ENCODE peak calls at places on chromosomes 4 and X, in six cellular contexts. T is BE2C; R is caudate nucleus; P is cardiac fibroblast; H is foreskin fibroblast; N is naive thymus-derived CD4-positive, alpha-beta T cell. A is an unnamed sample.
A peak's percentile ranks its signal among the peaks of the same experiment; 100 is the strongest.

GRCh38 chr4:186617921-186618320 is 62.6 kb upstream of the MTNR1A start:
- DNase-seq in T (no peak), R (no peak), P (no peak), H (peak; percentile 24), N (no peak), A (no peak)

GRCh38 chr4:127686656-127687055 is 43.5 kb upstream of the SLC25A31 start:
- DNase-seq in T (no peak), R (no peak), P (no peak), H (peak; percentile 18), N (no peak), A (no peak)

GRCh38 chr4:133149932-133150642 is 993 bp downstream of the PCDH10 start:
- DNase-seq in T (no peak), R (no peak), P (no peak), H (no peak), N (no peak), A (peak; percentile 37)

GRCh38 chr4:85370400-85371032 is 104.4 kb upstream of the ARHGAP24 start:
- DNase-seq in T (peak; percentile 69), R (no peak), P (peak; percentile 58), H (peak; percentile 28), N (no peak), A (no peak)

GRCh38 chr4:185346975-185347601 is 48.6 kb downstream of the LRP2BP start:
- DNase-seq in T (no peak), R (no peak), P (peak; percentile 10), H (no peak), N (no peak), A (no peak)

GRCh38 chrX:23616361-23616760 is 50.9 kb upstream of the PRDX4 start:
- DNase-seq in T (no peak), R (no peak), P (peak; percentile 41), H (peak; percentile 3), N (no peak), A (no peak)

GRCh38 chrX:77617206-77617605 is 168.8 kb downstream of the ATRX start:
- DNase-seq in T (no peak), R (no peak), P (no peak), H (no peak), N (no peak), A (no peak)

GRCh38 chr4:156829194-156829593 is 142.4 kb downstream of the PDGFC start:
- DNase-seq in T (no peak), R (no peak), P (peak; percentile 84), H (no peak), N (no peak), A (no peak)

GRCh38 chr4:19739101-19739651 is 512.5 kb upstream of the SLIT2 start:
- DNase-seq in T (no peak), R (no peak), P (peak; percentile 89), H (peak; percentile 83), N (no peak), A (no peak)

GRCh38 chr4:21046121-21046520 is 345.9 kb downstream of the PACRGL start:
- DNase-seq in T (no peak), R (no peak), P (peak; percentile 4), H (peak; percentile 18), N (no peak), A (no peak)

GRCh38 chr4:10025230-10025806 is 4.0 kb upstream of the SLC2A9 start:
- DNase-seq in T (no peak), R (no peak), P (no peak), H (no peak), N (no peak), A (no peak)

GRCh38 chr4:171473155-171473554 is 340.0 kb upstream of the GALNTL6 start:
- DNase-seq in T (no peak), R (no peak), P (no peak), H (no peak), N (no peak), A (no peak)

GRCh38 chrX:46693149-46693548 is 65.8 kb downstream of the SLC9A7 start:
- DNase-seq in T (no peak), R (no peak), P (no peak), H (no peak), N (no peak), A (no peak)

GRCh38 chr4:180542445-180543100 is 1700.6 kb upstream of the TENM3 start:
- DNase-seq in T (peak; percentile 73), R (no peak), P (peak; percentile 27), H (no peak), N (no peak), A (no peak)

GRCh38 chrX:153766098-153766817 is 2.2 kb downstream of the PLXNB3 start:
- DNase-seq in T (peak; percentile 68), R (no peak), P (peak; percentile 70), H (peak; percentile 67), N (no peak), A (no peak)

GRCh38 chr4:145097331-145097820 is 620 bp downstream of the ANAPC10 start:
- DNase-seq in T (no peak), R (no peak), P (no peak), H (no peak), N (no peak), A (no peak)

GRCh38 chr4:123350191-123350544 is 46.4 kb upstream of the SPRY1 start:
- DNase-seq in T (no peak), R (no peak), P (peak; percentile 46), H (no peak), N (no peak), A (no peak)

GRCh38 chr4:167868163-167868562 is 224.2 kb upstream of the ANXA10 start:
- DNase-seq in T (no peak), R (no peak), P (peak; percentile 24), H (no peak), N (no peak), A (no peak)

GRCh38 chr4:147822128-147822527 is 90.2 kb downstream of the ARHGAP10 start:
- DNase-seq in T (peak; percentile 26), R (no peak), P (peak; percentile 98), H (peak; percentile 86), N (no peak), A (no peak)

GRCh38 chr4:177250056-177250696 is 59.5 kb upstream of the NEIL3 start:
- DNase-seq in T (peak; percentile 73), R (peak; percentile 20), P (peak; percentile 78), H (peak; percentile 29), N (peak; percentile 70), A (no peak)

A was measured in frontal cortex.